ENCODE peak calls at places on chromosomes 5 and 9, in five cellular contexts. L, I, Y, J and N are unnamed samples. For H3K4me1, the result is how much of the 10 kb centered on the place peaks cover.

GRCh38 chr9:82604947-82605656 is 457.8 kb downstream of the RASEF start:
- DNase-seq in L (no peak), I (no peak), Y (no peak), J (no peak), N (peak)

GRCh38 chr9:89078421-89078820 is 87.2 kb downstream of the S1PR3 start:
- DNase-seq in I (no peak), Y (no peak), L (no peak), J (no peak), N (no peak)

GRCh38 chr5:135126688-135127603 is 92.9 kb upstream of the PITX1 start:
- DNase-seq in I (no peak), L (peak), Y (no peak), J (peak), N (no peak)

GRCh38 chr5:62538017-62538942 is 40.3 kb upstream of the LRRC70 start:
- DNase-seq in Y (no peak), I (peak), J (no peak), L (no peak), N (no peak)

GRCh38 chr9:928363-929042 is 48.0 kb upstream of the DMRT3 start:
- DNase-seq in J (no peak), L (peak), I (peak), Y (peak), N (no peak)

GRCh38 chr9:37156781-37157356 is 36.5 kb downstream of the ZCCHC7 start:
- DNase-seq in J (no peak), L (no peak), I (peak), Y (no peak), N (no peak)

GRCh38 chr5:88863523-88863922 is 19.5 kb downstream of the MEF2C start:
- DNase-seq in L (no peak), J (no peak), I (no peak), Y (no peak), N (no peak)

GRCh38 chr9:105178106-105178505 is 66.3 kb upstream of the SLC44A1 start:
- DNase-seq in I (no peak), J (no peak), L (no peak), Y (no peak), N (no peak)

GRCh38 chr9:126448865-126449577 is 122.4 kb downstream of the MVB12B start:
- DNase-seq in L (no peak), I (no peak), Y (no peak), J (no peak), N (no peak)

GRCh38 chr5:82806513-82806912 is 270.7 kb downstream of the TMEM167A start:
- DNase-seq in Y (no peak), L (no peak), J (no peak), I (no peak), N (no peak)

GRCh38 chr5:132369471-132370240 is at the start of gene SLC22A5:
- DNase-seq in Y (peak), L (peak), J (peak), I (peak), N (peak)

GRCh38 chr9:123959787-123960186 is 29.9 kb upstream of the DENND1A start:
- DNase-seq in L (no peak), J (no peak), I (no peak), Y (no peak), N (no peak)

GRCh38 chr9:107290619-107291018 is 7.5 kb downstream of the RAD23B start:
- DNase-seq in I (no peak), L (no peak), J (no peak), Y (no peak), N (no peak)
- H3K4me1 ChIP-seq in I (under half), L (under half), J (under half), Y (under half), N (under half)

GRCh38 chr5:61318374-61318773 is 13.7 kb upstream of the ZSWIM6 start:
- DNase-seq in J (no peak), I (no peak), Y (no peak), L (no peak), N (no peak)

GRCh38 chr5:61319388-61320146 is 12.5 kb upstream of the ZSWIM6 start:
- DNase-seq in Y (peak), J (no peak), L (no peak), I (peak), N (no peak)

GRCh38 chr5:61321650-61322049 is 10.4 kb upstream of the ZSWIM6 start:
- DNase-seq in L (no peak), I (no peak), J (no peak), Y (no peak), N (no peak)

GRCh38 chr5:61320860-61321259 is 11.2 kb upstream of the ZSWIM6 start:
- DNase-seq in L (no peak), J (no peak), I (no peak), Y (no peak), N (no peak)

DNA sequence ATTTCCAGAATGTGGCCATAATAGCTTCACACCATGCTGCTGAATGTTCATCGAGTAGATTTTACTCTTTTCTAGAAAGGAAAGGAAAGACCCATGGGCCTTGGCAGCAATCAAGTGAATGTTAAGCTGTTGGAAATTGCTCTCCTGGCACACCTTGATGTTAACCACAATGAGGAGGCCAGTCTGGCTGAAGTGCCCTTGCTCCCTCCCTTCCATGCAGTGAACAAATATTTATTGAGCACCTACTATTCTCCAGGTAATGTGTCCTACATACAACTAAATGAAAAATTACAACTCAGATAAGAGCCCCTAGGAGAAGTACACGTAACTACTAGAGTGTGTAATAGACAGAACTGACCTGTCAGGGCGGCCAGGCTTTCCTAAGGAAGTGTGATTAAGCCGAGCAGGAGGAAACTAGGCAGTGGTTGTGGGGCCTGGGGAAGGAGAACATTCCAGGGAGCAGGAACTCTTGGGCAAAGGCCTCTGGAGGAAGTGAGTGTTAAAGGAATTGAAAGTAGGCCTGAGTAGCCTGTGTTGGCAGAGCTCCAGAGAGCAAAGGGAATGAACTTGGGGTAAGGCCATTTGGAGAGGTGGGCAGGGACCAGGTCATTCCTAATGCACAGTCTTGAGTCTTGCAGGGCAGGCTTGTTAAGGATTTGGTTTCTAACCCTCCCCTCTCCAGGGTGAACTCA is 9.2 kb upstream of the ZSWIM6 start:
- DNase-seq in L (no peak), I (no peak), J (no peak), Y (no peak), N (no peak)
- H3K4me1 ChIP-seq in L (under half), I (under half), J (under half), Y (under half), N (under half)

GRCh38 chr5:172901012-172901780 is 58.0 kb upstream of the RPL26L1 start:
- DNase-seq in L (no peak), Y (no peak), J (peak), I (peak), N (peak)
- H3K4me1 ChIP-seq in L (half or more), Y (under half), J (under half), I (under half), N (under half)

DNA sequence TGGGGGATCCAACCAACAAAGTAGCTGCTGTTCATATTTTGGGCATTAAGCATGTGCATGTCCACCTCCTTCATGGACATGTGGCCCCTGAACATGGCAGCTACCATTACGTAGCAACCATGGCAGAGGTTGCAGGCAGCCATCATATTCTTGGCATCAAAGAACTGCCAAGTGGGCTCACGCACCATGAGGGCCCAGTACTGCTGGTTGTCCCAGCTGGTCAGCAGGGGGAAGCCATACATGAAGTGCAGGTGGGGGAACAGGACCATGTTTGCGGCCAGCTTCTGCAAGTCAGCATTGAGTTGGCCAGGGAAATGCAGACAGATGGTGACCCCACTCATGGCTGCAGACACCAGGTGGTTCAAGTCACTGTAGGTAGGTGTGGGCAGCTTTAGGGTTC is 9.5 kb downstream of the MTAP start:
- DNase-seq in Y (no peak), I (no peak), L (no peak), J (no peak), N (no peak)
- H3K4me1 ChIP-seq in Y (under half), I (under half), L (half or more), J (under half), N (under half)

GRCh38 chr5:106784846-106785245 is 885.9 kb downstream of the EFNA5 start:
- DNase-seq in L (no peak), Y (no peak), J (no peak), I (no peak), N (no peak)
- H3K4me1 ChIP-seq in L (under half), Y (under half), J (under half), I (under half), N (under half)

GRCh38 chr5:66979738-66980137 is 216.9 kb downstream of the CD180 start:
- DNase-seq in I (no peak), Y (no peak), L (no peak), J (no peak), N (no peak)
- H3K4me1 ChIP-seq in I (under half), Y (under half), L (under half), J (under half), N (under half)

GRCh38 chr9:120872775-120873502 is 4.0 kb downstream of the PHF19 start:
- DNase-seq in I (no peak), Y (no peak), L (no peak), J (no peak), N (no peak)
- H3K4me1 ChIP-seq in I (under half), Y (half or more), L (under half), J (under half), N (under half)